ENCODE peak calls at places on chromosomes 3 and 15, in eight cellular contexts. L is coronary artery; J is astrocyte of the spinal cord; N is left lung; O is CD8-positive, alpha-beta T cell; V is AG04450; F is choroid plexus epithelial cell; G is right lobe of liver. Y is an unnamed sample.

GRCh38 chr3:64109438-64109837 is 86.1 kb upstream of the PSMD6 start:
- DNase-seq in L (no peak), J (no peak), N (no peak), O (no peak), V (no peak), F (no peak), G (no peak), Y (no peak)

GRCh38 chr15:41504751-41505492 is 8.7 kb downstream of the LTK start:
- DNase-seq in L (no peak), J (no peak), N (no peak), O (no peak), V (no peak), F (no peak), G (no peak), Y (no peak)

GRCh38 chr15:32739522-32739921 is 21.7 kb downstream of the GREM1 start:
- DNase-seq in L (no peak), J (no peak), N (no peak), O (no peak), V (no peak), F (no peak), G (no peak), Y (no peak)

GRCh38 chr15:49145651-49146609 is 9.5 kb downstream of the COPS2 start:
- DNase-seq in L (no peak), J (peak), N (no peak), O (no peak), V (no peak), F (peak), G (no peak), Y (peak)

GRCh38 chr15:95556866-95557225 is 773.7 kb upstream of the NR2F2 start:
- DNase-seq in L (no peak), J (peak), N (no peak), O (no peak), V (no peak), F (peak), G (no peak), Y (peak)

GRCh38 chr15:48800811-48801460 is 9.9 kb downstream of the CEP152 start:
- DNase-seq in L (no peak), J (peak), N (no peak), O (no peak), V (no peak), F (peak), G (no peak), Y (no peak)

GRCh38 chr15:25793354-25794050 is 69.6 kb downstream of the ATP10A start:
- DNase-seq in L (peak), J (no peak), N (no peak), O (no peak), V (no peak), F (no peak), G (peak), Y (no peak)

GRCh38 chr3:154430014-154430413 is at the start of gene GPR149:
- DNase-seq in L (no peak), J (no peak), N (no peak), O (no peak), V (no peak), F (no peak), G (no peak), Y (no peak)

GRCh38 chr3:141387446-141388030 is 19.2 kb downstream of the ZBTB38 start:
- DNase-seq in L (no peak), J (no peak), N (no peak), O (no peak), V (no peak), F (no peak), G (no peak), Y (no peak)

GRCh38 chr15:77580991-77581682 is 51.6 kb downstream of the LINGO1 start:
- DNase-seq in L (no peak), J (no peak), N (peak), O (no peak), V (no peak), F (no peak), G (peak), Y (no peak)

GRCh38 chr3:59709702-59710555 is 660.1 kb upstream of the CFAP20DC start:
- DNase-seq in L (no peak), J (no peak), N (peak), O (no peak), V (no peak), F (no peak), G (no peak), Y (no peak)

GRCh38 chr15:76343313-76343996 is 6.9 kb downstream of the ISL2 start:
- DNase-seq in L (no peak), J (no peak), N (no peak), O (no peak), V (no peak), F (no peak), G (no peak), Y (no peak)

GRCh38 chr3:41239587-41239986 is 40.3 kb downstream of the CTNNB1 start:
- DNase-seq in L (no peak), J (no peak), N (no peak), O (no peak), V (no peak), F (no peak), G (no peak), Y (no peak)

GRCh38 chr3:14148041-14148985 is 23.5 kb downstream of the TMEM43 start:
- DNase-seq in L (peak), J (no peak), N (no peak), O (no peak), V (no peak), F (no peak), G (no peak), Y (no peak)

GRCh38 chr15:77060560-77060959 is 10.3 kb downstream of the TSPAN3 start:
- DNase-seq in L (no peak), J (peak), N (no peak), O (no peak), V (no peak), F (peak), G (no peak), Y (no peak)

GRCh38 chr3:9448643-9449042 is 51.2 kb downstream of the SETD5 start:
- DNase-seq in L (no peak), J (no peak), N (no peak), O (no peak), V (no peak), F (no peak), G (no peak), Y (no peak)

GRCh38 chr15:62075595-62076279 is 9.0 kb downstream of the C2CD4A start:
- DNase-seq in L (no peak), J (peak), N (no peak), O (no peak), V (no peak), F (no peak), G (no peak), Y (no peak)

GRCh38 chr3:112653881-112654300 is 12.9 kb upstream of the CCDC80 start:
- DNase-seq in L (no peak), J (peak), N (no peak), O (no peak), V (peak), F (peak), G (no peak), Y (peak)

GRCh38 chr3:196207159-196207832 is 3.9 kb downstream of the ZDHHC19 start:
- DNase-seq in L (no peak), J (no peak), N (peak), O (no peak), V (no peak), F (no peak), G (peak), Y (no peak)

GRCh38 chr15:74274485-74275038 is 38.4 kb downstream of the CCDC33 start:
- DNase-seq in L (no peak), J (no peak), N (no peak), O (no peak), V (no peak), F (no peak), G (no peak), Y (no peak)

GRCh38 chr3:143084856-143085731 is 34.5 kb upstream of the CHST2 start:
- DNase-seq in L (no peak), J (peak), N (peak), O (no peak), V (no peak), F (peak), G (no peak), Y (no peak)

GRCh38 chr15:59453474-59454215 is 15.7 kb downstream of the FAM81A start:
- DNase-seq in L (no peak), J (no peak), N (no peak), O (no peak), V (no peak), F (no peak), G (no peak), Y (no peak)

GRCh38 chr15:81330351-81331085 is 6.6 kb upstream of the STARD5 start:
- DNase-seq in L (peak), J (no peak), N (no peak), O (no peak), V (no peak), F (no peak), G (no peak), Y (no peak)

GRCh38 chr15:52392008-52392687 is 96.5 kb upstream of the MYO5C start:
- DNase-seq in L (no peak), J (no peak), N (no peak), O (no peak), V (no peak), F (peak), G (no peak), Y (no peak)

GRCh38 chr3:38114875-38115644 is 21.9 kb downstream of the ACAA1 start:
- DNase-seq in L (peak), J (no peak), N (no peak), O (no peak), V (no peak), F (no peak), G (peak), Y (no peak)

GRCh38 chr3:60240558-60240957 is 1010.7 kb downstream of the FHIT start:
- DNase-seq in L (no peak), J (no peak), N (no peak), O (no peak), V (no peak), F (no peak), G (no peak), Y (no peak)

GRCh38 chr3:128056258-128056657 is 4.0 kb downstream of the SEC61A1 start:
- DNase-seq in L (no peak), J (no peak), N (no peak), O (no peak), V (no peak), F (no peak), G (no peak), Y (no peak)

GRCh38 chr3:146814601-146815315 is 209.6 kb upstream of the PLSCR5 start:
- DNase-seq in L (no peak), J (peak), N (no peak), O (no peak), V (peak), F (peak), G (no peak), Y (no peak)

GRCh38 chr3:25508901-25509300 is 80.8 kb downstream of the RARB start:
- DNase-seq in L (no peak), J (peak), N (no peak), O (no peak), V (no peak), F (peak), G (no peak), Y (peak)

GRCh38 chr3:133948131-133948810 is 52.6 kb upstream of the RAB6B start:
- DNase-seq in L (no peak), J (no peak), N (no peak), O (no peak), V (no peak), F (no peak), G (no peak), Y (no peak)

GRCh38 chr3:196144383-196145105 is 62.7 kb upstream of the TFRC start:
- DNase-seq in L (no peak), J (peak), N (peak), O (no peak), V (peak), F (peak), G (no peak), Y (no peak)

GRCh38 chr3:70829101-70829500 is 516.7 kb upstream of the MDFIC2 start:
- DNase-seq in L (no peak), J (peak), N (no peak), O (no peak), V (peak), F (peak), G (no peak), Y (peak)

GRCh38 chr15:62578548-62578947 is 413.5 kb upstream of the C2CD4B start:
- DNase-seq in L (no peak), J (no peak), N (no peak), O (no peak), V (no peak), F (no peak), G (no peak), Y (no peak)

GRCh38 chr3:111963424-111963823 is 15.4 kb upstream of the ABHD10 start:
- DNase-seq in L (no peak), J (peak), N (no peak), O (no peak), V (no peak), F (peak), G (no peak), Y (no peak)

GRCh38 chr15:70415330-70415884 is 317.7 kb upstream of the TLE3 start:
- DNase-seq in L (no peak), J (no peak), N (no peak), O (no peak), V (no peak), F (no peak), G (no peak), Y (no peak)

GRCh38 chr3:134406331-134407246 is 32.3 kb upstream of the AMOTL2 start:
- DNase-seq in L (no peak), J (peak), N (peak), O (no peak), V (no peak), F (no peak), G (no peak), Y (no peak)

GRCh38 chr3:129602730-129603560 is 3.5 kb downstream of the PLXND1 start:
- DNase-seq in L (peak), J (peak), N (no peak), O (no peak), V (peak), F (peak), G (no peak), Y (peak)
- H3K4me3 ChIP-seq in L (peak), J (peak), N (peak), O (no peak), V (peak), F (peak), G (peak), Y (peak)

DNA sequence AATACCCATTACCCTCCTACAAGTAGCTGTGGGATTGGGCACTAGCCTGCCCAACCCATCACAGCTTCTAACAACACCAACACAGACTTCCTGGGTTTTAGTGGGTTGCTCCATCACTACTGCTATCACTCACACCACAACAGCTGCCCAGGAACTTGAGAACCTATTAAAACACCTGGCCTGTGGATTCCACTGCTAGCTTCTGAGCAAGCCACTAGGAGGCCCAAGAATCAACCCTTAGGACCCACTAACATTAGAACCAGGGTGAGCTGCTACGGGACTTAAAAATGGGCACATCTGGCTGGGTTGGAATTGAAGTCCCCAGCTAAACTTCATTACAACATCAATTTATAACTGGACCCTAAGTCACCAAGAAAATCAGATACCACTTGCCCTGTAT is 113.2 kb upstream of the TP63 start:
- DNase-seq in L (no peak), J (no peak), N (no peak), O (no peak), V (no peak), F (no peak), G (no peak), Y (no peak)
- TF ChIP-seq CTCF in L (no peak), J (no peak), N (no peak), O (no peak), V (no peak), F (no peak), G (no peak), Y (no peak)

GRCh38 chr15:67165653-67166260 is 88.7 kb downstream of the AAGAB start:
- DNase-seq in L (no peak), J (peak), N (no peak), O (no peak), V (no peak), F (peak), G (no peak), Y (peak)
- H3K4me3 ChIP-seq in L (peak), J (no peak), N (no peak), O (no peak), V (no peak), F (no peak), G (no peak), Y (no peak)

GRCh38 chr15:79206940-79207339 is 75.6 kb upstream of the ANKRD34C start:
- DNase-seq in L (no peak), J (no peak), N (no peak), O (no peak), V (no peak), F (no peak), G (no peak), Y (no peak)

GRCh38 chr15:79212589-79213139 is 69.9 kb upstream of the ANKRD34C start:
- DNase-seq in L (no peak), J (no peak), N (no peak), O (no peak), V (no peak), F (no peak), G (no peak), Y (no peak)

GRCh38 chr15:79208179-79208578 is 74.3 kb upstream of the ANKRD34C start:
- DNase-seq in L (no peak), J (no peak), N (no peak), O (no peak), V (no peak), F (no peak), G (no peak), Y (no peak)

GRCh38 chr15:79209116-79209515 is 73.4 kb upstream of the ANKRD34C start:
- DNase-seq in L (no peak), J (no peak), N (no peak), O (no peak), V (no peak), F (no peak), G (no peak), Y (no peak)

GRCh38 chr15:79209690-79210089 is 72.8 kb upstream of the ANKRD34C start:
- DNase-seq in L (no peak), J (no peak), N (no peak), O (no peak), V (no peak), F (no peak), G (no peak), Y (no peak)
- TF ChIP-seq CTCF in L (no peak), J (peak), N (no peak), O (no peak), V (peak), F (no peak), G (no peak), Y (peak)

GRCh38 chr15:28023422-28023821 is 75.7 kb downstream of the OCA2 start:
- DNase-seq in L (peak), J (no peak), N (no peak), O (no peak), V (no peak), F (no peak), G (no peak), Y (no peak)

GRCh38 chr15:28021281-28022039 is 77.7 kb downstream of the OCA2 start:
- DNase-seq in L (peak), J (peak), N (peak), O (no peak), V (peak), F (peak), G (peak), Y (peak)

GRCh38 chr15:28023933-28024888 is 74.9 kb downstream of the OCA2 start:
- DNase-seq in L (peak), J (no peak), N (no peak), O (no peak), V (no peak), F (no peak), G (no peak), Y (no peak)

GRCh38 chr15:28022181-28022580 is 76.9 kb downstream of the OCA2 start:
- DNase-seq in L (peak), J (no peak), N (no peak), O (no peak), V (no peak), F (no peak), G (no peak), Y (no peak)

DNA sequence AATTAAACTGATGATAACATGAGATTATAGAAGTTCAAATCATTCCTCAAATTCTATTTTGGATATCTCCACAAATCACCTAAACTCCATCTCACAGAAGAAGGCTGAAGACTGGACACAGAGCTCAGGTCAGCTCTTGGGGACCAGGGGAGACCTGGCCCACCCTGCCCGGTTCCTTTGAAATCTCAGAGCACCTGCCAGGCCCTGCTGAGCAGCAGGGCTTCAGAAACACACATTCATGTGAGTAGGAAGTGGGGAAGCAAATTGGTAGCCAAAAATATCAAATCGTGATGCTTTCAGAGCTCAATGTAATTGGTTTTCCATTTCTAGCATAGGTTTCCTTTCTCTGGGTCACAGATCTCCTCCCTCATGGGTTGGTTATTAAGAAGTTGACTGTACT is 76.2 kb downstream of the OCA2 start:
- DNase-seq in L (no peak), J (no peak), N (no peak), O (no peak), V (no peak), F (no peak), G (no peak), Y (no peak)
- H3K4me3 ChIP-seq in L (no peak), J (no peak), N (no peak), O (no peak), V (no peak), F (no peak), G (no peak), Y (no peak)

DNA sequence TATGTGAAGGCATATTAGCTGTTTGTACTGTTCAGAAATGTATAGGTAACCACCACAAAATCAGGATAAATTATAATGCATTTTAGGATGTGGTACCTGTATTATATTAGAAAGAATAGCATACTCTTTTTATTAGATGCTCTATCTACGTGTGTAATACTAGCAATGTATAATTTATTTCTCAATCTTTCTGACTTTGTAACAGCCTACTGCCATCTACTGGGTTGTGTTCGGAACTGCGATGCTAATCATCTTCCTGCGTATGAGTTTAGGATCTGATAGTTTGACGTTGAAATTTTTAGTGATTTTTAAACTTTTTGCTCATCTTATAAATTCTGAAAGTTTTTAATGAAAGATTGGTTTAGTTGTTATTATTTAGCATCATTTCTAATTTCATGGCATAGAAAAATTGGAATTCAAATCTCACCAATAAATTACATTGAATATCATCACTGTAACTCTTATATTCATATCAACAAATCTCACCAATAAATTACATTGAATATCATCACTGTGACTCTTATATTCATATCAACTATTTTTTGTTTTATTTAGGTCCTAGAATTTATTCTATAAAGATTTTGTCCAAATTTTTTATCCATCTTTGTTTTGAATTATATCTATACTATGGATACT is 322.7 kb upstream of the ZNF717 start:
- DNase-seq in L (no peak), J (peak), N (no peak), O (no peak), V (peak), F (peak), G (no peak), Y (peak)
- TF ChIP-seq CTCF in L (peak), J (peak), N (peak), O (no peak), V (peak), F (peak), G (peak), Y (peak)

GRCh38 chr15:51342249-51342999 is 969 bp downstream of the GLDN start:
- DNase-seq in L (no peak), J (no peak), N (no peak), O (no peak), V (no peak), F (no peak), G (no peak), Y (no peak)
- H3K4me3 ChIP-seq in L (peak), J (no peak), N (peak), O (no peak), V (no peak), F (peak), G (no peak), Y (peak)

Y was measured in astrocyte of the cerebellum.